ENCODE peak calls at places on chromosomes 11 and 22, in nine cellular contexts. A is cardiac muscle cell, I is epithelial cell of esophagus, Z is neural crest cell, K is fibroblast of mammary gland, P is ELF-1, B is SK-MEL-5, T is Kasumi-1, N is NCI-H446 treated with DMSO at 0.1 percent for 48 hours. O is an unnamed sample.

GRCh38 chr11:10673476-10674062 is 20.0 kb downstream of the IRAG1 start:
- DNase-seq in A (no peak), K (no peak), B (no peak), N (no peak), I (no peak), T (no peak), Z (no peak), P (no peak), O (no peak)

GRCh38 chr11:120627535-120628163 is 116.1 kb downstream of the GRIK4 start:
- DNase-seq in B (no peak), K (no peak), Z (no peak), T (no peak), N (no peak), P (no peak), I (no peak), A (no peak), O (no peak)

GRCh38 chr11:59754494-59754858 is 700 bp upstream of the STX3 start:
- DNase-seq in P (peak), T (peak), B (peak), A (peak), I (no peak), K (peak), Z (no peak), N (no peak), O (peak)

GRCh38 chr11:16770016-16770415 is 31.6 kb downstream of the C11orf58 start:
- DNase-seq in A (no peak), T (no peak), Z (no peak), P (no peak), K (no peak), N (no peak), I (no peak), B (no peak), O (no peak)

GRCh38 chr11:17720796-17721171 is 1.4 kb downstream of the MYOD1 start:
- DNase-seq in Z (no peak), N (no peak), T (no peak), I (no peak), K (no peak), P (peak), A (peak), B (no peak), O (no peak)

GRCh38 chr22:29700949-29701927 is 18.6 kb upstream of the CABP7 start:
- DNase-seq in P (peak), B (no peak), I (peak), Z (no peak), K (peak), N (no peak), T (peak), A (peak), O (peak)

GRCh38 chr11:76614471-76615183 is 55.9 kb downstream of the LRRC32 start:
- DNase-seq in K (peak), A (no peak), T (no peak), B (no peak), I (no peak), P (peak), N (no peak), Z (no peak), O (no peak)

GRCh38 chr11:45617886-45618601 is 47.4 kb downstream of the CHST1 start:
- DNase-seq in P (no peak), K (no peak), Z (no peak), N (no peak), I (no peak), B (no peak), A (no peak), T (no peak), O (no peak)

GRCh38 chr11:18791175-18792065 is at the start of gene PTPN5:
- DNase-seq in K (no peak), A (peak), I (peak), T (no peak), N (no peak), P (peak), B (no peak), Z (peak), O (no peak)

GRCh38 chr11:66683877-66684276 is 6.2 kb upstream of the RBM4B start:
- DNase-seq in A (no peak), P (no peak), I (no peak), B (no peak), N (no peak), Z (no peak), K (no peak), T (no peak), O (no peak)

GRCh38 chr11:67302571-67303131 is 679 bp upstream of the SSH3 start:
- DNase-seq in A (peak), I (peak), P (peak), T (peak), N (no peak), Z (no peak), K (no peak), B (no peak), O (peak)

GRCh38 chr11:61004841-61005240 is 33.4 kb downstream of the CD6 start:
- DNase-seq in A (no peak), N (no peak), B (no peak), P (peak), T (peak), Z (no peak), K (no peak), I (no peak), O (no peak)

GRCh38 chr11:128310676-128311445 is 276.5 kb downstream of the ETS1 start:
- DNase-seq in I (no peak), T (no peak), K (no peak), N (no peak), Z (no peak), A (no peak), P (no peak), B (no peak), O (no peak)

GRCh38 chr11:129946256-129946655 is 50.9 kb upstream of the NFRKB start:
- DNase-seq in Z (no peak), B (no peak), K (no peak), A (no peak), P (no peak), N (no peak), T (no peak), I (no peak), O (peak)

GRCh38 chr11:99229544-99229943 is 208.8 kb downstream of the CNTN5 start:
- DNase-seq in B (no peak), A (no peak), K (no peak), T (no peak), P (no peak), I (no peak), N (no peak), Z (no peak), O (no peak)

GRCh38 chr11:69130586-69131566 is 24.9 kb upstream of the SMIM38 start:
- DNase-seq in N (no peak), B (no peak), I (no peak), A (no peak), P (no peak), T (no peak), K (no peak), Z (no peak), O (no peak)

GRCh38 chr22:29617922-29618629 is 14.6 kb downstream of the NF2 start:
- DNase-seq in T (no peak), A (peak), I (peak), K (no peak), B (no peak), N (peak), Z (no peak), P (no peak), O (no peak)

GRCh38 chr11:83724704-83725114 is 438.5 kb upstream of the CCDC90B start:
- DNase-seq in N (no peak), I (peak), K (peak), B (peak), Z (no peak), P (peak), A (peak), T (no peak), O (peak)

GRCh38 chr22:43185860-43186261 is 1.1 kb downstream of the TTLL12 start:
- DNase-seq in B (no peak), Z (no peak), T (no peak), P (peak), I (peak), N (peak), K (peak), A (peak), O (peak)

GRCh38 chr11:35126879-35127576 is 11.9 kb upstream of the CD44 start:
- DNase-seq in P (no peak), N (no peak), K (no peak), I (no peak), T (no peak), A (no peak), B (no peak), Z (no peak), O (no peak)

O was measured in OCI-M1.